ENCODE peak calls at places on chromosome X, in four cellular contexts. A, V, U and P are unnamed samples.

GRCh38 chrX:153888344-153888743 is 2.4 kb upstream of the L1CAM start:
- DNase-seq in A (no peak), V (no peak), U (no peak), P (no peak)

GRCh38 chrX:97021680-97022079 is 138.0 kb downstream of the RPA4 start:
- DNase-seq in A (peak; percentile 45), V (no peak), U (no peak), P (no peak)

GRCh38 chrX:73668779-73669178 is 105.8 kb downstream of the CHIC1 start:
- DNase-seq in A (no peak), V (no peak), U (no peak), P (no peak)

GRCh38 chrX:45198706-45199105 is 2.0 kb downstream of the DIPK2B start:
- DNase-seq in A (no peak), V (no peak), U (no peak), P (no peak)

GRCh38 chrX:10636337-10636736 is 16.0 kb upstream of the MID1 start:
- DNase-seq in A (peak; percentile 72), V (peak; percentile 18), U (no peak), P (no peak)

GRCh38 chrX:873016-873415 is 242.4 kb downstream of the SHOX start:
- DNase-seq in A (no peak), V (no peak), U (no peak), P (no peak)

GRCh38 chrX:10189317-10190268 is 32.8 kb downstream of the CLCN4 start:
- DNase-seq in A (peak; percentile 64), V (peak; percentile 77), U (peak; percentile 54), P (peak; percentile 59)

GRCh38 chrX:2507904-2508630 is 7.3 kb upstream of the DHRSX start:
- DNase-seq in A (no peak), V (no peak), U (no peak), P (no peak)

GRCh38 chrX:3711331-3711917 is 2.0 kb downstream of the PRKX start:
- DNase-seq in A (no peak), V (no peak), U (no peak), P (peak; percentile 42)

GRCh38 chrX:112819013-112819635 is 21.5 kb downstream of the AMOT start:
- DNase-seq in A (peak; percentile 77), V (no peak), U (no peak), P (no peak)

GRCh38 chrX:136021903-136022302 is 36.7 kb downstream of the SLC9A6 start:
- DNase-seq in A (no peak), V (no peak), U (no peak), P (no peak)

GRCh38 chrX:130741584-130741983 is 161.4 kb downstream of the ENOX2 start:
- DNase-seq in A (no peak), V (no peak), U (no peak), P (no peak)

GRCh38 chrX:153061732-153062131 is 5.5 kb downstream of the PNMA3 start:
- DNase-seq in A (peak; percentile 32), V (no peak), U (no peak), P (no peak)

GRCh38 chrX:152028611-152029010 is 54.1 kb upstream of the GABRE start:
- DNase-seq in A (no peak), V (no peak), U (no peak), P (no peak)

GRCh38 chrX:37905436-37906147 is 58.2 kb upstream of the DYNLT3 start:
- DNase-seq in A (peak; percentile 78), V (peak; percentile 53), U (no peak), P (no peak)
- TF ChIP-seq CTCF in A (peak; percentile 36), V (no peak), U (no peak), P (no peak)

GRCh38 chrX:26783512-26784225 is 567.7 kb downstream of the MAGEB5 start:
- DNase-seq in A (peak; percentile 20), V (peak; percentile 16), U (no peak), P (no peak)
- TF ChIP-seq CTCF in A (peak; percentile 55), V (peak; percentile 26), U (no peak), P (no peak)

GRCh38 chrX:70554081-70554480 is 109.4 kb downstream of the DLG3 start:
- DNase-seq in A (peak; percentile 41), V (no peak), U (no peak), P (no peak)
- TF ChIP-seq CTCF in A (no peak), V (no peak), U (no peak), P (no peak)

GRCh38 chrX:128518508-128518907 is 466.3 kb upstream of the ACTRT1 start:
- DNase-seq in A (peak; percentile 5), V (no peak), U (no peak), P (no peak)
- TF ChIP-seq CTCF in A (peak; percentile 23), V (peak; percentile 34), U (no peak), P (no peak)

GRCh38 chrX:131841496-131842410 is 181.3 kb upstream of the STK26 start:
- DNase-seq in A (peak; percentile 42), V (peak; percentile 29), U (no peak), P (no peak)
- TF ChIP-seq CTCF in A (peak; percentile 86), V (no peak), U (peak; percentile 63), P (peak; percentile 69)

DNA sequence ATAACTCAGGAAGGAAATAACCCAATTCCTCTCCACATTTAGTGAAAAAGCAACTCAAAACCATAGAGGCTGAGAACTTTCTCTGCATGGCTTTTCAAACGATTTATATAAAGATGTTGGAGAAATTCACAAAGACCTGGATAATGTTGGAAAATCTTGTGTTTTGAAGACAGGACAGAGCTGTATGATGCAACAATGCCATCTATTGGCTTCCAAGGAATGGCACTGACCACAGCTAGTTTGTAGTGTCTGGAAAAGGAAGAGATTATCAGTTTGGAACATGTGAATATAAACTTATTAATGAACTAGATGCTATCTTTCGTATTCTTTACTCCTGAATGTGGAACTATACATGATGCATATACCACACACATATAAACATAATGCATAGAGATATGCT is 503.6 kb downstream of the IL1RAPL1 start:
- DNase-seq in A (peak; percentile 22), V (no peak), U (no peak), P (no peak)
- TF ChIP-seq CTCF in A (peak; percentile 31), V (no peak), U (no peak), P (no peak)

GRCh38 chrX:47643926-47644325 is 6.4 kb downstream of the ELK1 start:
- DNase-seq in A (no peak), V (no peak), U (no peak), P (no peak)
- TF ChIP-seq CTCF in A (peak; percentile 49), V (no peak), U (no peak), P (no peak)

DNA sequence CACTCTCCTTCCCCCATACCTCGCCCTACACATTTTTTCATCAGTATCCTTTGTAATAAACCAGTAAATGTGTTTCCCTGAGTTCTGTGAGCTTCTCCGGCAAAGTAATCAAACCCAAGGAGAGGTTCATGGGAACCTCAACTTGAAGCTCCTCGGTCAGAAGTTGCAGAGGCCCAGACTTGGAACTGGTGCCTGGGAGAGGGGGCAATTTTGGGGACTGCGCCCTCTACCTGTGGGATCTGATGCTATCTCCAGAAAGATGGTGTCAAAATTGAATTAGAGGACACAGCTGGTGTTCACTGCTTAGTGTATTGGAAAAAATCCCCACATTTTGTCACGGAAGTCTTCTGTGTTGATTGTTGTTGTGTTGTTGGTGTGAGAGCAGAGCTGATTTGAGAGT is 70.6 kb downstream of the ATP11C start:
- DNase-seq in A (no peak), V (no peak), U (no peak), P (no peak)
- TF ChIP-seq CTCF in A (peak; percentile 2), V (no peak), U (no peak), P (no peak)